ENCODE peak calls at places on chromosome 12, in five cellular contexts. S, O, E, U and L are unnamed samples.

GRCh38 chr12:7241404-7242005 is 52.0 kb downstream of the PEX5 start:
- DNase-seq in S (no peak), O (no peak), E (peak; percentile 58), U (no peak), L (no peak)

GRCh38 chr12:106179086-106179485 is 40.3 kb upstream of the NUAK1 start:
- DNase-seq in S (no peak), O (no peak), E (no peak), U (no peak), L (no peak)

GRCh38 chr12:132014915-132015280 is 65.2 kb downstream of the EP400 start:
- DNase-seq in S (peak; percentile 22), O (no peak), E (no peak), U (no peak), L (no peak)

GRCh38 chr12:105924526-105925208 is 214.1 kb downstream of the NUAK1 start:
- DNase-seq in S (no peak), O (no peak), E (no peak), U (no peak), L (no peak)

GRCh38 chr12:122871851-122872785 is 23.8 kb downstream of the VPS37B start:
- DNase-seq in S (peak; percentile 44), O (no peak), E (peak; percentile 78), U (peak; percentile 76), L (no peak)

GRCh38 chr12:538731-539539 is 79.2 kb downstream of the B4GALNT3 start:
- DNase-seq in S (peak; percentile 55), O (no peak), E (peak; percentile 61), U (peak; percentile 44), L (no peak)

GRCh38 chr12:92539966-92540791 is 162.6 kb upstream of the PLEKHG7 start:
- DNase-seq in S (no peak), O (no peak), E (no peak), U (no peak), L (no peak)

GRCh38 chr12:2811791-2812190 is 677 bp upstream of the ITFG2 start:
- DNase-seq in S (no peak), O (no peak), E (no peak), U (no peak), L (no peak)

GRCh38 chr12:102526701-102527100 is 46.3 kb upstream of the IGF1 start:
- DNase-seq in S (no peak), O (no peak), E (no peak), U (peak; percentile 38), L (no peak)

GRCh38 chr12:6116481-6117021 is 7.9 kb downstream of the VWF start:
- DNase-seq in S (peak; percentile 37), O (no peak), E (peak; percentile 94), U (no peak), L (no peak)

GRCh38 chr12:98799411-98799810 is 154.3 kb downstream of the APAF1 start:
- DNase-seq in S (peak; percentile 17), O (no peak), E (no peak), U (no peak), L (no peak)

GRCh38 chr12:5232291-5232690 is 188.6 kb downstream of the KCNA5 start:
- DNase-seq in S (no peak), O (no peak), E (no peak), U (no peak), L (no peak)

GRCh38 chr12:26884765-26885576 is 52.0 kb upstream of the ITPR2 start:
- DNase-seq in S (peak; percentile 81), O (peak; percentile 85), E (peak; percentile 86), U (peak; percentile 81), L (peak; percentile 84)

GRCh38 chr12:51293693-51294092 is 23.5 kb upstream of the SMAGP start:
- DNase-seq in S (no peak), O (no peak), E (no peak), U (no peak), L (no peak)

GRCh38 chr12:109928058-109928656 is 28.1 kb downstream of the TCHP start:
- DNase-seq in S (no peak), O (no peak), E (no peak), U (no peak), L (no peak)

GRCh38 chr12:133181238-133181959 is at the start of gene ZNF268:
- DNase-seq in S (peak; percentile 97), O (peak; percentile 95), E (peak; percentile 96), U (peak; percentile 96), L (peak; percentile 93)

GRCh38 chr12:78037707-78038106 is 207.0 kb downstream of the NAV3 start:
- DNase-seq in S (no peak), O (no peak), E (no peak), U (no peak), L (no peak)

GRCh38 chr12:13173537-13173936 is 23.0 kb upstream of the EMP1 start:
- DNase-seq in S (no peak), O (no peak), E (peak; percentile 99), U (peak; percentile 89), L (no peak)

GRCh38 chr12:67649165-67650126 is 901 bp downstream of the DYRK2 start:
- DNase-seq in S (no peak), O (peak; percentile 38), E (no peak), U (no peak), L (peak; percentile 72)

GRCh38 chr12:67646775-67647174 is 1.8 kb upstream of the DYRK2 start:
- DNase-seq in S (no peak), O (no peak), E (no peak), U (no peak), L (no peak)

GRCh38 chr12:67647251-67647546 is 1.3 kb upstream of the DYRK2 start:
- DNase-seq in S (no peak), O (peak; percentile 35), E (no peak), U (no peak), L (no peak)

GRCh38 chr12:67648306-67649164 is at the start of gene DYRK2:
- DNase-seq in S (peak; percentile 79), O (peak; percentile 80), E (peak; percentile 74), U (peak; percentile 72), L (peak; percentile 85)

GRCh38 chr12:67647547-67648305 is 819 bp upstream of the DYRK2 start:
- DNase-seq in S (peak; percentile 93), O (peak; percentile 66), E (peak; percentile 86), U (peak; percentile 84), L (peak; percentile 85)
- TF ChIP-seq CTCF in S (no peak), O (peak; percentile 28), E (peak; percentile 53), U (peak; percentile 33), L (peak; percentile 59)

GRCh38 chr12:4012977-4013968 is 140.1 kb upstream of the PARP11 start:
- DNase-seq in S (no peak), O (no peak), E (no peak), U (no peak), L (no peak)

GRCh38 chr12:4012073-4012472 is 138.9 kb upstream of the PARP11 start:
- DNase-seq in S (no peak), O (no peak), E (no peak), U (no peak), L (no peak)

GRCh38 chr12:4011597-4011996 is 138.4 kb upstream of the PARP11 start:
- DNase-seq in S (peak; percentile 49), O (no peak), E (no peak), U (no peak), L (no peak)

GRCh38 chr12:4014858-4015224 is 141.6 kb upstream of the PARP11 start:
- DNase-seq in S (no peak), O (no peak), E (no peak), U (no peak), L (no peak)

GRCh38 chr12:4015225-4016076 is 142.3 kb upstream of the PARP11 start:
- DNase-seq in S (no peak), O (no peak), E (no peak), U (no peak), L (no peak)
- TF ChIP-seq CTCF in S (no peak), O (no peak), E (no peak), U (no peak), L (no peak)

GRCh38 chr12:130770413-130771028 is 54.4 kb upstream of the RIMBP2 start:
- DNase-seq in S (no peak), O (no peak), E (no peak), U (no peak), L (no peak)
- TF ChIP-seq CTCF in S (no peak), O (no peak), E (no peak), U (no peak), L (no peak)

DNA sequence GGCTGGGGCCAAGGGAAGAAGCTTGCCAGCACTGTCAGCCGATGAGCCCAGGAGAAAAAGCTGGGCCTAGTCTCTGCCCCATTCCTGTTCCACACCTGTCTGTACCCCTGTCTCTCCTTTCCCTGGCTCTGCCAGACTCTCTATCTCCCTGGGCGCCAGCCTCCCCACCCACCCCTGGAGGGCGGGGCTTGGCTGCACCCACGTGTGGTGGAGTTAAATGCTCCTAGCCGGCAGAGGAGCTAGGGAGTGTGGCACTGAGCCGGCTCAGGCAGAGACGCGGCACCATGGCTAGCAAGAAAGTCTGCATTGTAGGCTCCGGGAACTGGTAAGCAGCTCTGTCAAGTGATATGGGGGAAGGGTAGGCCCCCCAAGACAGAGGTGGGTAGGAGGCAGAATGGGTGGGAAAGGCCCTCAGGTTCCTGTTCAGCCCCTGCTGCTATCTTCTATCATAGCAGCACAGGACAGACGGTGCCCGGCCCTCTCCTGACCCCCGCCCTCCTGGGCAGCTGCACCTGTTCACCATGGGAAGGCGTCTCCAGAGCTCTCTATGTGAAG is at the start of gene GPD1:
- DNase-seq in S (no peak), O (no peak), E (peak; percentile 35), U (peak; percentile 18), L (no peak)
- TF ChIP-seq CTCF in S (no peak), O (no peak), E (no peak), U (no peak), L (no peak)

GRCh38 chr12:111084605-111085004 is 164.2 kb upstream of the MYL2 start:
- DNase-seq in S (no peak), O (no peak), E (no peak), U (no peak), L (no peak)

GRCh38 chr12:111088409-111088808 is 168.0 kb upstream of the MYL2 start:
- DNase-seq in S (no peak), O (no peak), E (no peak), U (no peak), L (no peak)

GRCh38 chr12:111089616-111090015 is 169.2 kb upstream of the MYL2 start:
- DNase-seq in S (no peak), O (no peak), E (no peak), U (no peak), L (no peak)

GRCh38 chr12:111084172-111084571 is 163.8 kb upstream of the MYL2 start:
- DNase-seq in S (no peak), O (no peak), E (no peak), U (no peak), L (no peak)

GRCh38 chr12:111085100-111085499 is 164.7 kb upstream of the MYL2 start:
- DNase-seq in S (no peak), O (no peak), E (no peak), U (no peak), L (no peak)
- TF ChIP-seq CTCF in S (no peak), O (no peak), E (no peak), U (no peak), L (no peak)

GRCh38 chr12:121812320-121812871 is 8.6 kb downstream of the SETD1B start:
- DNase-seq in S (peak; percentile 82), O (peak; percentile 77), E (peak; percentile 70), U (peak; percentile 81), L (no peak)
- TF ChIP-seq CTCF in S (peak; percentile 39), O (no peak), E (no peak), U (no peak), L (peak; percentile 62)